ENCODE peak calls at places on chromosomes 5 and 9, in five cellular contexts. Z is fibroblast of pulmonary artery, M is tibial nerve, K is foreskin keratinocyte, G is H9. Q is an unnamed sample.

GRCh38 chr5:81856948-81857928 is 106.3 kb upstream of the SSBP2 start:
- DNase-seq in Z (peak), M (peak), K (no peak), G (peak), Q (no peak)

GRCh38 chr9:134346151-134346550 is 19.9 kb downstream of the RXRA start:
- DNase-seq in Z (no peak), M (no peak), K (no peak), G (no peak), Q (peak)

GRCh38 chr9:126150411-126151030 is 176.1 kb upstream of the MVB12B start:
- DNase-seq in Z (no peak), M (no peak), K (no peak), G (peak), Q (no peak)

GRCh38 chr9:91166796-91167366 is 194.8 kb downstream of the AUH start:
- DNase-seq in Z (no peak), M (no peak), K (peak), G (no peak), Q (no peak)

GRCh38 chr5:43363445-43364152 is 48.6 kb downstream of the CCL28 start:
- DNase-seq in Z (no peak), M (no peak), K (no peak), G (no peak), Q (no peak)

GRCh38 chr5:37554938-37555337 is 175.8 kb downstream of the WDR70 start:
- DNase-seq in Z (no peak), M (no peak), K (peak), G (no peak), Q (no peak)

GRCh38 chr9:224540-225520 is 10.2 kb downstream of the DOCK8 start:
- DNase-seq in Z (peak), M (no peak), K (peak), G (no peak), Q (peak)

GRCh38 chr5:13814293-13814692 is 130.2 kb downstream of the DNAH5 start:
- DNase-seq in Z (no peak), M (no peak), K (peak), G (no peak), Q (peak)

GRCh38 chr5:134145779-134146581 is 30.8 kb downstream of the SKP1 start:
- DNase-seq in Z (peak), M (peak), K (peak), G (peak), Q (peak)

GRCh38 chr9:127899200-127899943 is at the start of gene ST6GALNAC6:
- DNase-seq in Z (peak), M (no peak), K (no peak), G (peak), Q (peak)

GRCh38 chr5:135985946-135986345 is 31.2 kb upstream of the LECT2 start:
- DNase-seq in Z (no peak), M (no peak), K (no peak), G (no peak), Q (no peak)

GRCh38 chr9:21964925-21965385 is 29.2 kb downstream of the CDKN2A start:
- DNase-seq in Z (peak), M (no peak), K (peak), G (peak), Q (peak)

GRCh38 chr9:37650299-37650872 is 368 bp upstream of the FRMPD1 start:
- DNase-seq in Z (no peak), M (no peak), K (no peak), G (no peak), Q (no peak)

GRCh38 chr5:32836176-32836575 is 125.1 kb downstream of the NPR3 start:
- DNase-seq in Z (no peak), M (no peak), K (no peak), G (no peak), Q (no peak)

GRCh38 chr5:8842906-8843590 is 702.8 kb downstream of the SEMA5A start:
- DNase-seq in Z (peak), M (peak), K (no peak), G (no peak), Q (peak)

GRCh38 chr5:125560476-125561225 is 814.2 kb upstream of the ZNF608 start:
- DNase-seq in Z (peak), M (no peak), K (peak), G (no peak), Q (peak)

GRCh38 chr5:132180134-132180745 is 47.4 kb downstream of the P4HA2 start:
- DNase-seq in Z (peak), M (no peak), K (peak), G (no peak), Q (peak)

GRCh38 chr5:32908646-32909045 is 197.5 kb downstream of the NPR3 start:
- DNase-seq in Z (peak), M (no peak), K (no peak), G (no peak), Q (no peak)

GRCh38 chr9:70218767-70219166 is 40.0 kb upstream of the SMC5 start:
- DNase-seq in Z (no peak), M (no peak), K (peak), G (no peak), Q (peak)

GRCh38 chr5:95238560-95239325 is 46.2 kb downstream of the MCTP1 start:
- DNase-seq in Z (peak), M (no peak), K (no peak), G (no peak), Q (peak)

GRCh38 chr5:9288234-9288633 is 257.6 kb downstream of the SEMA5A start:
- DNase-seq in Z (no peak), M (no peak), K (no peak), G (peak), Q (no peak)

GRCh38 chr9:81906656-81907055 is 21.6 kb upstream of the SPATA31D4 start:
- DNase-seq in Z (peak), M (no peak), K (peak), G (no peak), Q (peak)

GRCh38 chr5:79795764-79796398 is 106.2 kb downstream of the CMYA5 start:
- DNase-seq in Z (peak), M (peak), K (peak), G (no peak), Q (peak)

GRCh38 chr5:109113608-109114007 is 296.2 kb downstream of the PJA2 start:
- DNase-seq in Z (no peak), M (no peak), K (no peak), G (no peak), Q (no peak)

GRCh38 chr5:151222769-151223446 is 984 bp downstream of the CCDC69 start:
- DNase-seq in Z (no peak), M (no peak), K (no peak), G (peak), Q (peak)

GRCh38 chr5:150222906-150223305 is 33.0 kb downstream of the SLC6A7 start:
- DNase-seq in Z (no peak), M (no peak), K (no peak), G (no peak), Q (no peak)

GRCh38 chr5:95020382-95020781 is 264.5 kb downstream of the MCTP1 start:
- DNase-seq in Z (no peak), M (no peak), K (no peak), G (no peak), Q (no peak)

GRCh38 chr5:15487228-15487627 is 12.8 kb upstream of the FBXL7 start:
- DNase-seq in Z (no peak), M (no peak), K (no peak), G (no peak), Q (no peak)

GRCh38 chr9:131306397-131306997 is 17.0 kb downstream of the PLPP7 start:
- DNase-seq in Z (no peak), M (no peak), K (no peak), G (no peak), Q (no peak)

GRCh38 chr5:19865336-19866087 is 122.5 kb downstream of the CDH18 start:
- DNase-seq in Z (no peak), M (no peak), K (peak), G (no peak), Q (no peak)

GRCh38 chr5:179864686-179865085 is 6.1 kb upstream of the MRNIP start:
- DNase-seq in Z (no peak), M (no peak), K (no peak), G (no peak), Q (no peak)

GRCh38 chr5:179867476-179867875 is 8.9 kb upstream of the MRNIP start:
- DNase-seq in Z (no peak), M (no peak), K (no peak), G (no peak), Q (no peak)

GRCh38 chr5:179867079-179867465 is 8.5 kb upstream of the MRNIP start:
- DNase-seq in Z (no peak), M (no peak), K (no peak), G (no peak), Q (no peak)

GRCh38 chr5:179865471-179866240 is 7.0 kb upstream of the MRNIP start:
- DNase-seq in Z (no peak), M (no peak), K (peak), G (no peak), Q (no peak)

GRCh38 chr5:179866241-179867078 is 7.8 kb upstream of the MRNIP start:
- DNase-seq in Z (no peak), M (no peak), K (no peak), G (no peak), Q (no peak)
- TF ChIP-seq CTCF in Z (no peak), M (no peak), K (peak), G (no peak), Q (no peak)

DNA sequence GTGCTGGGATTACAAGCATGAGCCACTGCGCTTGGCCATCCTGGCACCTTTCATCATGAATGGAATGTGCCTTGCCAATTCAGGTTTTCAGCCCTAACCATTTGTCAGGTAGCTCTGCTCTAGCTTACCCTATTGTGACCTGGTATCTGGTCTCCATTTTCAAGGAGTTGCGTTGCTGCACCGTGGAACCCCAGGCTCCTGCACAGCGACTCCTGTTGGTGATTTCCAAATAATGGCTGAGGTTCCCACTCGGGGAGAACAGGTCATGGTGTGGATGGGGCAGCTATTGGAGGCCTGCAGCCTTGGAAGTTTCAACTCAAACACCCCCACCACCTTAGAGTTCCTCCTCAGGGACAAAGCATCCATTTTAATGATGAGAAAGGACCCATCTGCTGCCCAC is 18.7 kb upstream of the CTSV start:
- DNase-seq in Z (no peak), M (no peak), K (no peak), G (no peak), Q (no peak)
- TF ChIP-seq CTCF in Z (no peak), M (no peak), K (no peak), G (peak), Q (no peak)

DNA sequence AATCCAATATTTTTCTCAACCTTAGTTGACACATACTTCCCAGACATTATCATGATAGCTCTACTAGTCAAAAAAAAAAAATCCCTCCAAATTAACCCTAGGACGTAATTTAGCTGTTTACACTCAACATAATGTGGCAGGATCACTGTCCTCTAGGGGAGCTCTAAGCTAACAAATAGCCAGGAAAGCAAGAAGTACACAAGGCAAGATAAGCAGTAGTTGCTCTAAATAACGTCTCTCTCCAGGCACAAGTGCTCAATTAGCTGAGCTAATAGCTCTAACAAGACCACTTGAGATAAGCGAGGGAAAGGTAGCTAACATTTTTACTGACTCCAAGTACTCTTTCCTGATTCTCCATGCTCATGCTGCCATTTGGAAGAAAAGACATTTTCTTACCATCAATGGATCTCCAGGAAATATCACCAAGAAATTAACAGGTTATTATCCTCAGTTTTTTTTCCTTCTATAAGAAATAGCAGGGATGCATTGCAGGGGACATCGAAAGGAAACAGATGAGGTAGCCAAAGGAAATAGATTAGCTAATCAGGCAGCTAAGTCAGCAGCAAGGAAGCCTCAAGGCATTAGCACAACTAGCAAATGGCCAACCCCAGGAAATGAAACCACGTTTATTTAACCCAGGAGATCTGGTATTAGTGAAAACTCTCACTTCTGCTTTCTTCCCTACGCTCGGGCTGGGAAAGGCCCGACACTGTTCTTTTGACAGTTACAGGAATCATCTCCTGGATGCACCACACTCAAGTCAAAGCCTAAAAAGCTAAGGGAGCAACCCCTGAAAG is 614.1 kb downstream of the PTPRD start:
- DNase-seq in Z (no peak), M (no peak), K (peak), G (no peak), Q (no peak)
- TF ChIP-seq CTCF in Z (no peak), M (no peak), K (peak), G (peak), Q (no peak)

GRCh38 chr9:129202613-129203555 is 24.8 kb upstream of the IER5L start:
- DNase-seq in Z (peak), M (peak), K (peak), G (peak), Q (peak)
- TF ChIP-seq CTCF in Z (no peak), M (no peak), K (no peak), G (no peak), Q (no peak)

GRCh38 chr9:124941689-124942561 is 1.0 kb upstream of the GOLGA1 start:
- DNase-seq in Z (peak), M (peak), K (no peak), G (peak), Q (peak)
- TF ChIP-seq CTCF in Z (no peak), M (no peak), K (no peak), G (peak), Q (peak)